ENCODE peak calls at places on chromosomes 2 and 18, in nine cellular contexts. S is psoas muscle; R is cardiac muscle cell; K is CD8-positive, alpha-beta memory T cell; M is mesendoderm; I is right cardiac atrium; N is uterus; Y is endodermal cell; W is osteoblast. T is an unnamed sample.
A peak's percentile ranks its signal among the peaks of the same experiment; 100 is the strongest.

GRCh38 chr18:3966985-3967856 is 487.9 kb downstream of the DLGAP1 start:
- DNase-seq in S (no peak), R (peak; percentile 9), K (no peak), M (peak; percentile 49), I (no peak), N (no peak), Y (peak; percentile 67), W (no peak), T (no peak)

GRCh38 chr2:234204480-234204879 is 154.0 kb downstream of the SPP2 start:
- DNase-seq in S (no peak), R (peak; percentile 3), K (no peak), M (no peak), I (no peak), N (no peak), Y (no peak), W (peak; percentile 53), T (no peak)

GRCh38 chr2:37659723-37660122 is 11.7 kb downstream of the CDC42EP3 start:
- DNase-seq in S (no peak), R (no peak), K (no peak), M (no peak), I (no peak), N (no peak), Y (no peak), W (no peak), T (no peak)

GRCh38 chr2:234880551-234881211 is 71.1 kb upstream of the SH3BP4 start:
- DNase-seq in S (no peak), R (peak; percentile 63), K (no peak), M (no peak), I (no peak), N (no peak), Y (no peak), W (peak; percentile 53), T (peak; percentile 66)

GRCh38 chr2:177721087-177721486 is 328.5 kb downstream of the AGPS start:
- DNase-seq in S (no peak), R (no peak), K (no peak), M (no peak), I (no peak), N (no peak), Y (no peak), W (no peak), T (no peak)

GRCh38 chr2:28610583-28611201 is 114.8 kb downstream of the PLB1 start:
- DNase-seq in S (peak; percentile 83), R (peak; percentile 70), K (no peak), M (peak; percentile 65), I (no peak), N (peak; percentile 80), Y (no peak), W (peak; percentile 95), T (peak; percentile 33)

GRCh38 chr2:222024934-222025890 is 273.6 kb downstream of the PAX3 start:
- DNase-seq in S (no peak), R (peak; percentile 45), K (no peak), M (peak; percentile 85), I (no peak), N (no peak), Y (peak; percentile 49), W (no peak), T (peak; percentile 23)

GRCh38 chr2:1709970-1710560 is 34.2 kb downstream of the PXDN start:
- DNase-seq in S (no peak), R (no peak), K (no peak), M (no peak), I (no peak), N (no peak), Y (no peak), W (no peak), T (no peak)

GRCh38 chr18:5295231-5295920 is at the start of gene ZBTB14:
- DNase-seq in S (peak; percentile 81), R (peak; percentile 78), K (peak; percentile 83), M (peak; percentile 67), I (peak; percentile 69), N (peak; percentile 48), Y (peak; percentile 79), W (peak; percentile 98), T (peak; percentile 73)

GRCh38 chr18:36580874-36581750 is 247.7 kb downstream of the TPGS2 start:
- DNase-seq in S (no peak), R (peak; percentile 50), K (no peak), M (no peak), I (no peak), N (no peak), Y (no peak), W (peak; percentile 66), T (no peak)

GRCh38 chr18:24078391-24078790 is 60.5 kb upstream of the CABYR start:
- DNase-seq in S (no peak), R (no peak), K (no peak), M (peak; percentile 55), I (no peak), N (no peak), Y (no peak), W (peak; percentile 26), T (no peak)

GRCh38 chr2:241933175-241933911 is 63.8 kb downstream of the RTP5 start:
- DNase-seq in S (no peak), R (peak; percentile 22), K (no peak), M (no peak), I (no peak), N (peak; percentile 76), Y (no peak), W (peak; percentile 86), T (peak; percentile 8)

GRCh38 chr2:285506-285905 is 2.4 kb downstream of the ALKAL2 start:
- DNase-seq in S (no peak), R (peak; percentile 76), K (no peak), M (peak; percentile 76), I (no peak), N (no peak), Y (no peak), W (peak; percentile 95), T (no peak)

GRCh38 chr2:68425503-68425902 is 41.6 kb downstream of the FBXO48 start:
- DNase-seq in S (no peak), R (no peak), K (no peak), M (no peak), I (no peak), N (no peak), Y (no peak), W (no peak), T (no peak)
- H3K4me1 ChIP-seq in S (no peaks in the 10 kb centered on the region), R (peaks cover 12% of the 10 kb centered on the region), K (peaks cover 50% of the 10 kb centered on the region), M (peaks cover 2% of the 10 kb centered on the region), I (peaks cover 3% of the 10 kb centered on the region), N (no peaks in the 10 kb centered on the region), Y (no peaks in the 10 kb centered on the region), W (peaks cover 13% of the 10 kb centered on the region), T (no peaks in the 10 kb centered on the region)

GRCh38 chr2:64331430-64331700 is 122.6 kb upstream of the LGALSL start:
- DNase-seq in S (no peak), R (no peak), K (no peak), M (peak; percentile 81), I (no peak), N (no peak), Y (peak; percentile 84), W (no peak), T (no peak)
- H3K27ac ChIP-seq in S (no peak overlapping the region), R (no peak overlapping the region), K (no peak overlapping the region), M (no peak overlapping the region), I (peak overlapping the region; percentile 46), N (peak overlapping the region; percentile 91), Y (no peak overlapping the region), W (no peak overlapping the region), T (peak overlapping the region; percentile 41)

DNA sequence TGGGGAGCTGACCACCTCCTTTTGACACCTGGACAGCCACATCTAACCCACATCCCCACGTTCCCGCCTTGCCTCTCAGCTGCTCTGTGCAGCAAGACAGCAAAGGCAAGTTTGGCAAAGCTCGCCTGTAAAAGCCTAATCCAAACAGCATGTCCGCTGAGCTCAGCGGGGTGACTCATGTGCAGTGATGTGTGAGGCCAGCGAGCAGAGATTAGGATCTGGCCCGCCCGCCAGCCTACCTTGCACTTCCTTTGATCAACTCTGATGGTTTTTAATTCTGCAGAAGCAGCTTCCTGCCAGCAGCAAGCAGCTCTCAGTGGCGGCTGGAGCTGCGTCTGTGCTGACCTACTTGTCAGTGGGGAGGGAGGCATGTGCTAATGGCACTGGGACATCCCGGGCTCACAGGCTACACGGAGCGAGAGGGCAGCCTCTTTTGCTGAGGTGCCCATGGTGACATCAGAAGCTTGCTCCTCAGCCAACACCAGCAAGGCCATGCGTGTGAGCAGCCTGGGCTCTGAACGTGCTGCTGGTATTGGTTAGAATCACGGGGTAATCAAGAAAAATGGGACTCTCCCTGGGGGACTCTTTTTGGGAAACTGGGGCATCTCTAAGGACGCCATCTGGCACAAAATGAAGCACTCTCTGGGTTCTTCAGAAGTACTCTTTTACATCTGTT is 36.0 kb upstream of the EML4 start:
- DNase-seq in S (peak; percentile 89), R (peak; percentile 86), K (peak; percentile 97), M (peak; percentile 99), I (peak; percentile 81), N (peak; percentile 93), Y (peak; percentile 92), W (peak; percentile 80), T (peak; percentile 92)
- H3K4me3 ChIP-seq in S (peak overlapping the region; percentile 32), R (no peak overlapping the region), K (peak overlapping the region; percentile 55), M (no peak overlapping the region), I (no peak overlapping the region), N (no peak overlapping the region), Y (peak overlapping the region; percentile 42), W (peak overlapping the region; percentile 59), T (no peak overlapping the region)

DNA sequence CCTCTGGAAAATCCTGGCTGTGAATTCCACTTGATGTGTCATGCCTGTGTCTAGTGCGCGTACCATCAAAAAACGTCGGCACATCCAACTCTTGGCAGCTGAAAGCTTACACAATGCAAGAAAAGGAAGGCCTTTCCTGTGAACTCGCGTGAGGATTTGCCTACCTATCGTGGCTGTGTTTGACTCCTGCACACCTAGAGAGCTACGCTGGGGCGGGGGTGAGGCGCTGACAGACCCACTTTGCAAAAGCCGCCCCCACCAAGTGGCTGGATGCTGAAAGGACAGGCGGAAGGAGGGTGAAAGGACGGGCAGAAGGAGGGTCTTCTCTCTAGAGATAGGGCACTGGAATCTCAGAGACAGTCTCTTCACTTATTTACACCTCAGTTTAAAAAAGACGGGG is 270.1 kb downstream of the EIPR1 start:
- DNase-seq in S (peak; percentile 22), R (no peak), K (no peak), M (peak; percentile 11), I (no peak), N (no peak), Y (peak; percentile 64), W (no peak), T (no peak)
- H3K4me1 ChIP-seq in S (no peaks in the 10 kb centered on the region), R (peaks cover 4% of the 10 kb centered on the region), K (no peaks in the 10 kb centered on the region), M (peaks cover 2% of the 10 kb centered on the region), I (no peaks in the 10 kb centered on the region), N (no peaks in the 10 kb centered on the region), Y (no peaks in the 10 kb centered on the region), W (no peaks in the 10 kb centered on the region), T (no peaks in the 10 kb centered on the region)

DNA sequence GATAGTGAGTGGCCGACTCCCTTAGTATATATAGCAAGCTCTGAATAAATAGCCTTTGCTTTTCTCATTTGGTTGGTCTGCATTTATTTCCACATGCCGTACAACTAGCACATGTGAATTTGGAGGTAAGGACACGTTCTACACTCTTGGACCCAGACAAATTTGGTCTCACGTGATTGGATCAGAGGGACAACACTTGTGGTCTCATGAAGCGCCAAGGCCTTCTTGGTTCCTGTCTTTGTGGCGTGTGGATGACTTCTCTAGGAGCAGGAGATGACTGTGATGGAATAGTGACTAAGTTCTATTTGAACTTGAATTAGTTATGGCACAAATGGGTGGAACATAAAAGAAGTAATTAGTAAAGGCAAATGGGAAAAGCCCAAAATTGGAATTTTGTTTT is 206.9 kb downstream of the BCL2 start:
- DNase-seq in S (no peak), R (no peak), K (no peak), M (no peak), I (no peak), N (no peak), Y (no peak), W (no peak), T (no peak)
- H3K27ac ChIP-seq in S (peak overlapping the region; percentile 56), R (no peak overlapping the region), K (no peak overlapping the region), M (no peak overlapping the region), I (no peak overlapping the region), N (no peak overlapping the region), Y (no peak overlapping the region), W (no peak overlapping the region), T (no peak overlapping the region)

T was measured in small intestine.